ENCODE peak calls at places on chromosomes 5 and 9, in ten cellular contexts. Q is WERI-Rb-1; V is mammary epithelial cell; N is mesendoderm; M is fibroblast of lung; G is ascending aorta; L is CD8-positive, alpha-beta memory T cell; U is bronchial epithelial cell; A is brain microvascular endothelial cell; H is tibial artery. D is an unnamed sample.
A peak's percentile ranks its signal among the peaks of the same experiment; 100 is the strongest.

GRCh38 chr9:34363619-34364351 is 12.9 kb downstream of the MYORG start:
- DNase-seq in H (no peak), V (no peak), L (no peak), Q (peak; percentile 29), M (no peak), N (peak; percentile 92), U (no peak), A (no peak), G (no peak), D (no peak)

GRCh38 chr9:38180631-38181030 is 111.6 kb upstream of the SHB start:
- DNase-seq in H (no peak), G (no peak), L (no peak), N (no peak), Q (no peak), U (peak; percentile 22), M (no peak), A (no peak), V (peak; percentile 7), D (peak; percentile 78)

GRCh38 chr5:155394727-155395126 is 381.2 kb downstream of the KIF4B start:
- DNase-seq in H (no peak), M (no peak), A (no peak), V (no peak), G (no peak), Q (no peak), L (no peak), N (no peak), U (no peak), D (no peak)

GRCh38 chr5:151155777-151156731 is 1.5 kb downstream of the ANXA6 start:
- DNase-seq in V (no peak), H (no peak), L (no peak), A (peak; percentile 44), U (no peak), N (peak; percentile 63), Q (no peak), G (no peak), M (peak; percentile 67), D (no peak)

GRCh38 chr5:171647900-171648253 is 137.7 kb upstream of the SMIM23 start:
- DNase-seq in H (no peak), U (no peak), A (peak; percentile 62), M (no peak), G (no peak), Q (no peak), N (no peak), L (no peak), V (no peak), D (no peak)

GRCh38 chr9:19201899-19202891 is 28.3 kb upstream of the DENND4C start:
- DNase-seq in N (peak; percentile 97), V (no peak), H (no peak), Q (no peak), M (peak; percentile 11), G (no peak), L (no peak), U (no peak), A (no peak), D (no peak)

GRCh38 chr9:108924436-108924835 is 9.5 kb downstream of the ELP1 start:
- DNase-seq in Q (no peak), U (no peak), N (no peak), M (no peak), L (no peak), H (no peak), A (no peak), G (no peak), V (no peak), D (no peak)

GRCh38 chr5:140725799-140726471 is 25.7 kb downstream of the ZMAT2 start:
- DNase-seq in Q (no peak), H (peak; percentile 31), V (peak; percentile 97), N (peak; percentile 89), L (peak; percentile 52), G (no peak), U (peak; percentile 93), A (peak; percentile 98), M (peak; percentile 89), D (peak; percentile 80)

GRCh38 chr9:5263568-5264218 is 32.5 kb downstream of the INSL4 start:
- DNase-seq in N (peak; percentile 73), Q (peak; percentile 21), G (no peak), U (peak; percentile 42), V (peak; percentile 25), H (no peak), A (peak; percentile 3), M (peak; percentile 18), L (no peak), D (peak; percentile 7)

GRCh38 chr5:100566382-100567141 is 31.4 kb downstream of the FAM174A start:
- DNase-seq in H (no peak), L (no peak), V (no peak), A (no peak), G (no peak), U (no peak), Q (no peak), N (no peak), M (no peak), D (no peak)
- H3K4me3 ChIP-seq in H (no peak overlapping the region), L (no peak overlapping the region), V (no peak overlapping the region), A (no peak overlapping the region), G (no peak overlapping the region), U (no peak overlapping the region), Q (no peak overlapping the region), N (no peak overlapping the region), M (no peak overlapping the region), D (no peak overlapping the region)

DNA sequence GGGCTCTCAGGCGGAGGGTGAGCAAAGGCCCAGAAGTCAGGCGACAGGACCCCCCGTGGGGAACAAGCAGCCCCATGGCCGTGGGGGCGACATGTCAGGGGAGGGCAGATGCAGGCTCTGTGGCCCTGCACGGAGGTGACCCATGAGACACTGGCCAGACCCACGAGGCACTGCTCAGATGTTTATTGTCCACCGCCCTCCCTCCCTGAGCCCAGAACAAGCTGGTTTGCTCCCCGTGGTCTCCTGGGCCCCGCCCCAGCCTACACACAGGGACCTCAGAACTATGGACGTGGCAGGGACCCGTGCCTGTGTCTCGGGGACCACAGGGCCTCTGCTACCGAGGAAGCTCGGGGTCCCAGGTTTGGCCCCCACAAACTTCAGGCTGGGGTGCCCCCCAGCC is 1.9 kb downstream of the FUT7 start:
- DNase-seq in N (no peak), M (no peak), U (no peak), L (no peak), H (no peak), Q (no peak), V (no peak), A (no peak), G (no peak), D (no peak)
- H3K4me3 ChIP-seq in N (no peak overlapping the region), M (no peak overlapping the region), U (no peak overlapping the region), L (peak overlapping the region; percentile 74), H (no peak overlapping the region), Q (no peak overlapping the region), V (no peak overlapping the region), A (no peak overlapping the region), G (no peak overlapping the region), D (no peak overlapping the region)

GRCh38 chr5:1541662-1542008 is 17.9 kb upstream of the LPCAT1 start:
- DNase-seq in U (no peak), N (no peak), A (no peak), L (no peak), M (no peak), V (no peak), G (no peak), Q (no peak), H (no peak), D (no peak)
- H3K4me3 ChIP-seq in U (no peak overlapping the region), N (no peak overlapping the region), A (no peak overlapping the region), L (no peak overlapping the region), M (no peak overlapping the region), V (no peak overlapping the region), G (no peak overlapping the region), Q (no peak overlapping the region), H (no peak overlapping the region), D (no peak overlapping the region)

GRCh38 chr9:14096182-14096922 is 217.6 kb downstream of the NFIB start:
- DNase-seq in N (peak; percentile 96), U (peak; percentile 82), H (no peak), G (no peak), M (peak; percentile 68), A (peak; percentile 90), Q (peak; percentile 31), V (peak; percentile 74), L (no peak), D (peak; percentile 61)
- H3K4me3 ChIP-seq in N (no peak overlapping the region), U (no peak overlapping the region), H (peak overlapping the region; percentile 42), G (peak overlapping the region; percentile 50), M (peak overlapping the region; percentile 5), A (peak overlapping the region; percentile 12), Q (peak overlapping the region; percentile 25), V (no peak overlapping the region), L (no peak overlapping the region), D (peak overlapping the region; percentile 10)

GRCh38 chr9:90815944-90816357 is 14.3 kb downstream of the SYK start:
- DNase-seq in M (no peak), G (no peak), H (no peak), A (no peak), N (no peak), L (no peak), V (no peak), U (no peak), Q (no peak), D (no peak)
- H3K4me3 ChIP-seq in M (no peak overlapping the region), G (no peak overlapping the region), H (no peak overlapping the region), A (no peak overlapping the region), N (no peak overlapping the region), L (no peak overlapping the region), V (no peak overlapping the region), U (no peak overlapping the region), Q (no peak overlapping the region), D (no peak overlapping the region)

D was measured in epithelial cell of proximal tubule.